ENCODE peak calls at places on chromosomes 16 and 17, in five cellular contexts. L, Z, Q, A and D are unnamed samples.

GRCh38 chr17:45284176-45285140 is 22.6 kb upstream of the SPATA32 start:
- DNase-seq in Q (no peak), A (no peak), L (no peak), Z (no peak), D (no peak)

GRCh38 chr16:38941-39892 is 14.2 kb downstream of the POLR3K start:
- DNase-seq in L (no peak), Z (no peak), Q (no peak), A (no peak), D (no peak)

GRCh38 chr17:8865811-8866210 is 1.7 kb downstream of the PIK3R6 start:
- DNase-seq in Q (no peak), A (no peak), Z (no peak), L (no peak), D (no peak)

GRCh38 chr16:86573646-86574508 is 4.5 kb upstream of the FOXL1 start:
- DNase-seq in A (no peak), L (no peak), Z (no peak), Q (no peak), D (no peak)

GRCh38 chr17:68518063-68518815 is 6.0 kb downstream of the PRKAR1A start:
- DNase-seq in A (no peak), Z (no peak), Q (no peak), L (no peak), D (peak; percentile 40)

GRCh38 chr17:38564869-38565268 is 40.9 kb downstream of the SRCIN1 start:
- DNase-seq in Q (no peak), A (no peak), L (no peak), Z (no peak), D (no peak)

GRCh38 chr17:42670199-42670924 is 6.4 kb downstream of the PLEKHH3 start:
- DNase-seq in Q (no peak), Z (no peak), L (no peak), A (no peak), D (no peak)

GRCh38 chr17:76427457-76428231 is 25.3 kb downstream of the UBE2O start:
- DNase-seq in Z (no peak), L (peak; percentile 73), A (no peak), Q (peak; percentile 36), D (no peak)

GRCh38 chr17:80605326-80606066 is 60.9 kb downstream of the RPTOR start:
- DNase-seq in L (peak; percentile 44), A (no peak), Z (no peak), Q (no peak), D (peak; percentile 26)

GRCh38 chr16:15682105-15682570 is 32.1 kb downstream of the NDE1 start:
- DNase-seq in Q (peak; percentile 94), A (no peak), L (peak; percentile 84), Z (peak; percentile 11), D (peak; percentile 76)

GRCh38 chr16:72679856-72680255 is 368.1 kb downstream of the ZFHX3 start:
- DNase-seq in Z (no peak), L (no peak), A (no peak), Q (no peak), D (no peak)

GRCh38 chr16:22307838-22308237 is 10.6 kb downstream of the POLR3E start:
- DNase-seq in L (no peak), Z (no peak), Q (no peak), A (no peak), D (no peak)

GRCh38 chr17:2996208-2996855 is 67.1 kb downstream of the OR1D5 start:
- DNase-seq in Q (no peak), A (no peak), L (peak; percentile 65), Z (no peak), D (no peak)

GRCh38 chr16:66322174-66322573 is 44.3 kb upstream of the CDH5 start:
- DNase-seq in Z (no peak), Q (no peak), A (no peak), L (no peak), D (no peak)

GRCh38 chr17:51165680-51166197 is 472 bp upstream of the NME2 start:
- DNase-seq in L (peak; percentile 22), A (no peak), Z (no peak), Q (no peak), D (no peak)

GRCh38 chr17:56845934-56846333 is 12.0 kb downstream of the DGKE start:
- DNase-seq in L (no peak), Q (no peak), Z (no peak), A (no peak), D (no peak)

GRCh38 chr16:74852500-74852875 is 77.9 kb upstream of the FA2H start:
- DNase-seq in L (no peak), Z (no peak), A (no peak), Q (no peak), D (no peak)

GRCh38 chr16:49023095-49023494 is 258.5 kb downstream of the CBLN1 start:
- DNase-seq in Z (no peak), L (peak; percentile 39), A (no peak), Q (no peak), D (no peak)

GRCh38 chr17:2191785-2192184 is 111.8 kb downstream of the SMG6 start:
- DNase-seq in L (no peak), Q (peak; percentile 89), Z (no peak), A (no peak), D (no peak)

GRCh38 chr17:57697891-57698708 is 47.0 kb downstream of the CCDC182 start:
- DNase-seq in L (no peak), Q (no peak), Z (no peak), A (no peak), D (no peak)

GRCh38 chr16:69942627-69943170 is 8.4 kb upstream of the CLEC18A start:
- DNase-seq in A (no peak), Q (no peak), L (no peak), Z (no peak), D (no peak)

GRCh38 chr16:69941251-69942098 is 9.7 kb upstream of the CLEC18A start:
- DNase-seq in Q (peak; percentile 58), L (no peak), Z (no peak), A (no peak), D (no peak)

GRCh38 chr16:69939821-69940585 is 11.1 kb upstream of the CLEC18A start:
- DNase-seq in A (no peak), Q (no peak), L (no peak), Z (no peak), D (no peak)

GRCh38 chr16:69940676-69941075 is 10.5 kb upstream of the CLEC18A start:
- DNase-seq in Z (no peak), Q (no peak), A (no peak), L (no peak), D (no peak)

GRCh38 chr16:69942099-69942491 is 9.0 kb upstream of the CLEC18A start:
- DNase-seq in Z (no peak), A (no peak), Q (no peak), L (no peak), D (no peak)
- H4K91ac ChIP-seq in Z (no peak overlapping the region), A (no peak overlapping the region), Q (no peak overlapping the region), L (no peak overlapping the region), D (no peak overlapping the region)

GRCh38 chr17:48925991-48926342 is 17.8 kb downstream of the UBE2Z start:
- DNase-seq in Q (no peak), Z (no peak), A (no peak), L (no peak), D (no peak)

GRCh38 chr17:48927978-48928716 is 16.5 kb downstream of the SNF8 start:
- DNase-seq in Z (no peak), Q (no peak), A (no peak), L (no peak), D (no peak)

GRCh38 chr17:48929812-48930165 is 14.9 kb downstream of the SNF8 start:
- DNase-seq in L (no peak), Z (no peak), Q (no peak), A (no peak), D (no peak)

GRCh38 chr17:48930435-48930873 is 14.2 kb downstream of the SNF8 start:
- DNase-seq in L (no peak), Z (no peak), Q (no peak), A (no peak), D (no peak)

DNA sequence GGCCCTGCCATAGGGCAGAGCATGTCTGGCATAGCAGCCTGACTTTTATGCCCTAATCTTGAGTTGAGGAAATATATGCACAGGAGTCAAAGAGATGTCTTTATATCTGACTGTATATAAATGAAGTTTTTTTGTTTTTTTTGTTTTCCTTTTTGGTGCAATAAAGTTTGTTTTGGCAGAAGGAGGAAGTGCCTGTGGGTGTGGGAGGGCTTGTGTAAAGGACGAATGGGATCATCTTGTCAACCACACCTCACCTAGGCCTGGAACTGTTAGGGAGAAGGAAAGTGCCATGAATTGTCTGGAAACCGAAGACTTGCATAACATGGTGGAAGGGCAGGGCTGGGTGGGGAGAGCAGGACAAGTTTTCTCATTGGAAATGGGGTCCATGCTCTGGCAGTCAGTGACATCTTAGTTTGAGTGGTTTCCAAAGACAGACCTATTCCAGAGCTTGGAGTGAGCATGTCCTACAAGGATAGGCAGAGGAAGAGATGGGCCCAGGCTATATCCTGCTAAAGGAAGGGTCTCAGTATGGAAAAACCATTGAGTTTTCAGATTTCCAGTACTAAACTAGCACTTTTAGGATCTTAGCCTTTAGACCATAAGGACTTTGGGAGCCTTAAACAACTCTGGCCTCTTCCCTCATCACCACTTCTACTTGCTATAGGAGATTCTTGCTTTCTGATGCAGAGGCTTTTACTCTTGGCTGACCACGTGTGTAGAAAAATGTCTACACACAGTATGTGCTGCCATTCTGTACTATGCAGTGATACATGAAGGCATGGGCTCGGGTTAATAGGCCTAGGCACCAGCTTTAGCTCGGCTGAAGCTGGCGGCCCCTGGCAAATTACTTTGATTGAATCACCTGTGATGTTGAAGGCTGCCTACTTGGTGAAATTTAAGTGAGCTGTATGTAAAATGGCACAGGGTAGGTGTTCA is 15.5 kb downstream of the SNF8 start:
- DNase-seq in L (no peak), Z (no peak), Q (no peak), A (no peak), D (no peak)
- H3K36me3 ChIP-seq in L (peaks cover 75% of the 10 kb centered on the region), Z (peaks cover 98% of the 10 kb centered on the region), Q (peaks cover 99% of the 10 kb centered on the region), A (peaks cover 41% of the 10 kb centered on the region), D (peaks cover 82% of the 10 kb centered on the region)

DNA sequence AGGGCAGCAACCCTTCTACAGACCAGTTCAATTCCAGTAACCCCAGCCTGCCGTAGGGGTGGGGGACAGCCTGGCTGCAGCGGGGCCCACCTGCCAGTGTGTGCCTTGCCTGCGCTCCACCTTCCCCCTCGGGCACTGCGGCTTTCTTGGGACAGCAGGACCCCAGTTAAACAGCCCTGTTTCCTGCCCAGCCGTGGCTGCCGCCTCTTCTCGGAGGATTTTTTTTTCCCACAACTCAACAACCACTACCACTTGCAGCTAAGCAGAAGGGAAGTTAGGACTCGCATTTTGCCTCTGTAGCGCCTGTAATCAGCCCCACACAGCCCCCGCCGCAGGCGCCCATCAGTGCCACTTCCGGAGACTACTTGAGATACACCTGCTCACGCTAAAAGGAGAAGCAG is 76.1 kb downstream of the RAI1 start:
- DNase-seq in A (no peak), Q (no peak), Z (no peak), L (no peak), D (no peak)
- H3K4me1 ChIP-seq in A (no peaks in the 10 kb centered on the region), Q (peaks cover 10% of the 10 kb centered on the region), Z (peaks cover 11% of the 10 kb centered on the region), L (peaks cover 12% of the 10 kb centered on the region), D (peaks cover 8% of the 10 kb centered on the region)

DNA sequence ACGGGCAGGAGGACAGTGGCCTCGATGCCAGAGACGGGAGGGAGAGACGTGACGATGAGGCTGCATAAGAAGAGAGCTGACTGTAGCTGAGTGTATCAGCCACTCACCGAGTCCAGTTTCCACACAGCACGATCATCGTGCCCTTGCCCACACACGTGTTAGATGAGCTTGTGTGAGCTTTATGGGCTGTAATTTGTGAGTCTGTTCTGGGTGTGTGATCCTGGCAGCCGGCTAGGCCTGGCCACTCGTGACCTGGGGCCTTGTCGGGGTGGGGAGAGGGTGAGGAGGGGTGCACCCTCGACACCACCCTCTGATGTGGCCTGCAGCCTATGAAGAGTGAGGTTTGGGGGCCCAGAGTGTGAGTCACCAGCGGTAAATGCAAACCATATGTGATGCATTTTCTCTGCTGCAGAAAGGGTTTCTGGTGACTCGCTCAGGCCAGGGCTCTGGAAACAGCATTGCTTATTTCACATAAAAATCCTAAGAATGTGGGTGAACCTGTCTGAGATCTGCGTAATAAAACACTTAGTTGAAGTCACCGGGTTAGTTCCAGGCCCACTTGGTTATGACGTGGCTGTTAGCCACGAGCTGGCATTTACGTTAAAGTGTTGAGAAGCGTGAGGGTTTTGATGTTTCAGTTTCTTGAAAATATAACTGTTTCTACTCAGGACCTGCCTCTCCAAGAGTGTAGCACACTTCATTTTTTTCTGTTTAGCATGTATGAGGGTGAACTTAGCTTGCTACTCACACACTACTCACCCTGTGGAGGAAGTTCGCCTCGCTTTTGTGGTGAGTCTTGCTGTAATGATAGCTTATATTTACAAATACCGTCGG is 4.2 kb downstream of the METRNL start:
- DNase-seq in A (peak; percentile 56), L (peak; percentile 99), Q (peak; percentile 91), Z (no peak), D (peak; percentile 85)
- H4K91ac ChIP-seq in A (peak overlapping the region; percentile 92), L (peak overlapping the region; percentile 80), Q (peak overlapping the region; percentile 60), Z (no peak overlapping the region), D (peak overlapping the region; percentile 88)